ENCODE peak calls at places on chromosomes 12 and 14, in six cellular contexts. T is astrocyte, G is upper lobe of left lung, I is Caco-2, B is PC-3, L is cardiac fibroblast. J is an unnamed sample.

GRCh38 chr12:51247523-51248206 is 9.0 kb downstream of the DAZAP2 start:
- DNase-seq in T (no peak), I (no peak), L (no peak), G (no peak), B (no peak), J (no peak)

GRCh38 chr14:86501611-86502010 is 971.7 kb downstream of the FLRT2 start:
- DNase-seq in G (no peak), L (no peak), T (no peak), I (no peak), B (no peak), J (no peak)

GRCh38 chr12:108459106-108459505 is 56.0 kb upstream of the FICD start:
- DNase-seq in T (no peak), L (no peak), G (no peak), I (no peak), B (no peak), J (no peak)

GRCh38 chr12:124087251-124088141 is 114.5 kb downstream of the ZNF664 start:
- DNase-seq in L (no peak), T (no peak), I (no peak), B (no peak), G (no peak), J (no peak)

GRCh38 chr12:123141615-123142517 is 9.0 kb downstream of the PITPNM2 start:
- DNase-seq in L (peak), T (peak), I (peak), B (peak), G (peak), J (no peak)

GRCh38 chr12:4039927-4040326 is 166.7 kb upstream of the PARP11 start:
- DNase-seq in L (no peak), B (peak), T (no peak), I (no peak), G (no peak), J (no peak)

GRCh38 chr12:47360771-47361388 is 281.1 kb upstream of the AMIGO2 start:
- DNase-seq in T (no peak), L (peak), B (no peak), I (no peak), G (peak), J (no peak)

GRCh38 chr12:76310110-76310509 is 38.1 kb downstream of the BBS10 start:
- DNase-seq in T (peak), L (peak), I (no peak), G (no peak), B (peak), J (no peak)

GRCh38 chr12:11757531-11757930 is 108.1 kb downstream of the ETV6 start:
- DNase-seq in G (no peak), T (no peak), B (no peak), I (no peak), L (no peak), J (no peak)

GRCh38 chr12:92927055-92927435 is 2.0 kb downstream of the EEA1 start:
- DNase-seq in T (no peak), G (peak), B (peak), I (no peak), L (peak), J (no peak)

GRCh38 chr14:45940318-45940717 is 687.3 kb upstream of the MIS18BP1 start:
- DNase-seq in G (no peak), L (no peak), B (peak), I (no peak), T (no peak), J (no peak)

GRCh38 chr14:33592298-33592697 is 358.6 kb downstream of the EGLN3 start:
- DNase-seq in L (no peak), T (peak), B (peak), I (no peak), G (no peak), J (no peak)

GRCh38 chr14:79562158-79562557 is 649.1 kb downstream of the DIO2 start:
- DNase-seq in B (no peak), T (no peak), I (no peak), G (no peak), L (no peak), J (no peak)

GRCh38 chr14:46661728-46662127 is 10.1 kb upstream of the RPL10L start:
- DNase-seq in T (no peak), G (no peak), I (no peak), B (peak), L (no peak), J (no peak)

GRCh38 chr12:117228239-117228638 is 38.0 kb upstream of the FBXO21 start:
- DNase-seq in B (peak), I (no peak), G (no peak), L (no peak), T (no peak), J (no peak)

GRCh38 chr12:32235251-32235650 is 128.6 kb downstream of the BICD1 start:
- DNase-seq in B (no peak), L (no peak), G (no peak), I (no peak), T (no peak), J (no peak)

GRCh38 chr12:56150563-56150962 is 1.8 kb upstream of the MYL6B start:
- DNase-seq in T (no peak), G (no peak), I (no peak), B (peak), L (peak), J (no peak)

GRCh38 chr14:73261075-73261474 is 23.8 kb downstream of the PAPLN start:
- DNase-seq in T (no peak), L (no peak), B (no peak), G (no peak), I (no peak), J (no peak)

GRCh38 chr14:51651388-51652167 is at the start of gene FRMD6:
- DNase-seq in I (peak), G (peak), T (peak), L (peak), B (peak), J (peak)

GRCh38 chr12:43309845-43310405 is 242.1 kb downstream of the ADAMTS20 start:
- DNase-seq in B (no peak), I (no peak), L (no peak), T (peak), G (no peak), J (no peak)

GRCh38 chr14:51386983-51387730 is 147.1 kb downstream of the TMX1 start:
- DNase-seq in I (no peak), G (no peak), L (no peak), B (no peak), T (no peak), J (no peak)

GRCh38 chr14:77014004-77014604 is 14.4 kb downstream of the IRF2BPL start:
- DNase-seq in G (no peak), B (no peak), T (peak), I (peak), L (peak), J (no peak)

GRCh38 chr14:36835145-36835544 is 173.5 kb downstream of the PAX9 start:
- DNase-seq in L (no peak), T (no peak), I (no peak), G (no peak), B (no peak), J (no peak)

GRCh38 chr14:89933002-89933401 is 21.5 kb downstream of the EFCAB11 start:
- DNase-seq in I (no peak), T (no peak), G (no peak), B (no peak), L (no peak), J (no peak)

GRCh38 chr12:75939016-75939642 is 92.4 kb downstream of the PHLDA1 start:
- DNase-seq in T (no peak), B (no peak), G (no peak), L (no peak), I (no peak), J (no peak)

GRCh38 chr12:12387521-12387920 is 30.6 kb downstream of the BORCS5 start:
- DNase-seq in I (no peak), B (peak), L (peak), G (no peak), T (peak), J (no peak)

DNA sequence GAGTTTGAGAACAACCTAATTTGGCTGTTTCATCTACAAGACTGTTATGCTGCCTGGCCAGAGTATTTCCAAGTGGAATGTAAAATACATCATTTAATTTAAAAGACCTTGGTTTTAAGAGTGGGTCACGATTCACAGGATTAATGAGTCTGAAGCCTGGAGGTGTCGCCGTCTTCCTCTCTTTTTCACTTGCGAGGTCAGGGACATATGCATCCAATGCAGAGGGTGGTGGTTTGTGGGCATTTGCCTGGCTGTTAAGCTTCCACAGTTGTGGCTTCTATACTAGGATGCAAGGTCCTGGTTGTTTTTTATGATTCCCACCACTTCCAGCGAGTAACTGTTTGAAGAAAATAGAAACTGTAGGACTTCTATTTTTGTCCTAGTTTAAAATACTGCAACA is 22.8 kb upstream of the RASSF3 start:
- DNase-seq in I (no peak), L (peak), G (no peak), B (no peak), T (no peak), J (no peak)
- TF ChIP-seq CTCF in I (no peak), L (no peak), G (no peak), B (no peak), T (no peak), J (no peak)

DNA sequence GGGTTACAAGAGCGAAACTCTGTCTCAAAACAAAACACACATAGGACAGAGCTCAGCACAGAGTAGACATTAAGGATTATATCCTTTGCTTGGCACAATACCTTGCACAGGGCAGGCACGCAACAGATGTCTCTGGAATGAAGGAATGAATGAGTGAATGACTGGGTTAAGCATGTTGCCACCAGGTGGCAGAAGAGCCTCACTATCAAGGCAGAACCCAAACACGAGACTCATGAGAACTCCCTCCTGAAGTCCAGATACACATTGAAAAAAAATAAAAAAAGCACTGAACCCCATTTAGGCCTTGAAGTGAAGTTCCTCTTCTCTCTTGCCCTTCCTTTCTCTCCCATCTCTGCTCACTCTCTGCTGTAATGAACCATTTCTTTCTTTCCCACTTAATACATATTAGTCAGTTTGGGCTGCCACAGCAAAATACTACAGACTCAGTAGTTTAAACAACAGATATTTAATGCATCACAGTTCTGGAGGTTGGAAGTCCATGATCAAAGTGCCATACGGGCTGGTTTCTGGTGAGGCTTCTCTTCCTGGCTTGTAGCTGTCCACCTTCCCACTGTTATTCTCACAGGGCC is 26.6 kb upstream of the LTA4H start:
- DNase-seq in L (peak), G (peak), T (peak), B (peak), I (peak), J (peak)
- TF ChIP-seq CTCF in L (peak), G (peak), T (peak), B (peak), I (peak), J (no peak)

GRCh38 chr12:126343352-126343751 is 1278.1 kb downstream of the AACS start:
- DNase-seq in G (no peak), L (no peak), B (no peak), I (no peak), T (no peak), J (no peak)

GRCh38 chr12:126349383-126349782 is 1284.1 kb downstream of the AACS start:
- DNase-seq in B (no peak), L (no peak), I (no peak), T (no peak), G (no peak), J (no peak)

GRCh38 chr12:126346087-126346486 is 1280.9 kb downstream of the AACS start:
- DNase-seq in B (no peak), G (no peak), I (no peak), L (no peak), T (no peak), J (no peak)

GRCh38 chr12:126342866-126343265 is 1277.6 kb downstream of the AACS start:
- DNase-seq in G (no peak), B (no peak), I (no peak), T (no peak), L (no peak), J (no peak)

GRCh38 chr12:126347421-126347820 is 1282.2 kb downstream of the AACS start:
- DNase-seq in L (no peak), G (no peak), I (no peak), B (no peak), T (no peak), J (no peak)
- TF ChIP-seq CTCF in L (peak), G (no peak), I (no peak), B (peak), T (no peak), J (no peak)

DNA sequence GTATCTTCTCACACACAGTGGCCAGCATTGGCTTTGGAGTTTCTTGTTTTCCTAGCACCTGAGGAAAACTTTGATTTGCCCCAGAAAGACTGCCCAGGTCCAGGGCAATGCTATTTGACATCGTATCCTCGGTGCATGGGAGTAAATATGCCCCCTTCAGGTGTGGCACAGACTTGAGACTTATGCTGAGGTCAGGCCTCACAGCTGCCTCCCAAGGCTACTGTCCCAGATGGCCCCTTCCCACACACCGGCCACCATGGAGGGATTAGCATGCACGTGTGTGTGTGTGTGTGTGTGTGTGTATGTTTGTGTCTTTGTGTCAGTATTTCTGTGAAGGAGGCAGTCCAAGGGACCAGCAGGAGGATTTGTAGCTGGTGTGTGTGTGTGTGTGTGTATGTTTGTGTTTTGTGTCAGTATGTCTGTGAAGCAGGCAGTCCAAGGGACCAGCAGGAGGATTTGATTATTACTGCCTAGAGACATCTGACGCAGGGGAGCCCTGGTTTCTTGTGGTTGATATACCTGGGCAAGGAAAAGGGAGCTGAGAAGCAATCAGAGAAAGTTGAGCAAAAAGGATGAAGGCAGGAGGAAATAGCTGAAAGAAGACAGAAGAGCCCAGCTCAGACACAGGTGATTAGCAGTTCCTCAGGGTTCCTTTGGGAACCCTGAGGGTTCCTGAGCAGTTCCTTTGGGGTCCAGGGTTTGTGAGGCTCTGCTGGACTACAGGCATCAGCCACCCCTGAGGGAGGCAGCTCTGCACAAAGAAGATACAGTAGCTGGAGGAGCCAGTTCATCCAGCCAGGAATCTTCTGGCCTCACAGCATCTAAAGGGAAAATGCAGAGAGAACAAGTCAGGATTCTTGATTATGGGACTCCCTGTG is 42.2 kb downstream of the COX16 start:
- DNase-seq in I (no peak), G (no peak), L (no peak), B (no peak), T (no peak), J (no peak)
- TF ChIP-seq CTCF in I (no peak), G (no peak), L (no peak), B (no peak), T (no peak), J (no peak)

GRCh38 chr12:48454675-48455074 is 17.7 kb upstream of the ANP32D start:
- DNase-seq in L (peak), G (no peak), I (no peak), B (peak), T (peak), J (no peak)
- TF ChIP-seq CTCF in L (peak), G (peak), I (peak), B (peak), T (peak), J (no peak)